ENCODE peak calls at places on chromosomes 3 and 15, in five cellular contexts. H is HCT116; T is stimulated activated CD8-positive, alpha-beta memory T cell treated with anti-CD3 and anti-CD28 coated beads, Interleukin-15, amount 100 ng/mL, for 1 hour; C is GM06990; V is SW480. M is an unnamed sample.

GRCh38 chr15:92634641-92635272 is 20.8 kb downstream of the FAM174B start:
- DNase-seq in T (no peak), H (no peak), C (no peak), V (no peak), M (no peak)

GRCh38 chr3:127816783-127817182 is 5.5 kb downstream of the MGLL start:
- DNase-seq in C (no peak), H (no peak), V (no peak), T (no peak), M (no peak)

GRCh38 chr3:117893638-117894037 is 1141.0 kb downstream of the IGSF11 start:
- DNase-seq in H (no peak), C (no peak), T (no peak), V (peak; percentile 1), M (no peak)

GRCh38 chr3:123390865-123391613 is 57.9 kb downstream of the ADCY5 start:
- DNase-seq in C (no peak), H (no peak), T (no peak), V (no peak), M (no peak)

GRCh38 chr15:70765504-70766281 is 2.3 kb upstream of the UACA start:
- DNase-seq in H (no peak), V (no peak), T (no peak), C (no peak), M (no peak)

GRCh38 chr3:36221975-36222374 is 158.3 kb upstream of the STAC start:
- DNase-seq in C (no peak), T (no peak), H (no peak), V (no peak), M (no peak)

GRCh38 chr15:42672444-42672843 is 64.5 kb downstream of the CDAN1 start:
- DNase-seq in T (no peak), V (no peak), H (no peak), C (no peak), M (no peak)

GRCh38 chr15:37046876-37047614 is 53.3 kb downstream of the MEIS2 start:
- DNase-seq in T (no peak), C (no peak), H (no peak), V (no peak), M (no peak)

GRCh38 chr3:192896208-192896607 is 21.4 kb downstream of the MB21D2 start:
- DNase-seq in C (no peak), T (no peak), H (no peak), V (peak; percentile 61), M (no peak)

GRCh38 chr3:99330924-99331532 is 307.4 kb upstream of the COL8A1 start:
- DNase-seq in V (no peak), C (no peak), T (no peak), H (no peak), M (no peak)

GRCh38 chr3:80000022-80000421 is 232.2 kb upstream of the ROBO1 start:
- DNase-seq in T (no peak), V (no peak), H (no peak), C (no peak), M (no peak)

GRCh38 chr3:133827684-133828083 is 22.1 kb downstream of the SRPRB start:
- DNase-seq in T (no peak), C (no peak), H (no peak), V (no peak), M (no peak)

GRCh38 chr3:109900774-109901173 is 563.4 kb upstream of the DPPA4 start:
- DNase-seq in C (no peak), H (no peak), V (no peak), T (no peak), M (no peak)

GRCh38 chr15:31341501-31342195 is 15.0 kb downstream of the KLF13 start:
- DNase-seq in V (no peak), H (no peak), T (no peak), C (no peak), M (no peak)

GRCh38 chr15:97875513-97876285 is 84.8 kb upstream of the ARRDC4 start:
- DNase-seq in C (no peak), H (peak; percentile 34), T (no peak), V (no peak), M (no peak)

GRCh38 chr3:119731545-119732343 is 28.9 kb downstream of the CFAP91 start:
- DNase-seq in V (peak; percentile 3), H (no peak), T (no peak), C (no peak), M (no peak)

GRCh38 chr3:83632526-83632925 is 1326.3 kb upstream of the CADM2 start:
- DNase-seq in C (no peak), H (no peak), T (no peak), V (no peak), M (no peak)

GRCh38 chr15:64596701-64597468 is 136.5 kb downstream of the ZNF609 start:
- DNase-seq in H (no peak), T (no peak), C (peak; percentile 24), V (peak; percentile 29), M (no peak)

GRCh38 chr3:48301814-48302194 is 31.7 kb downstream of the SPINK8 start:
- DNase-seq in H (peak; percentile 16), C (no peak), V (peak; percentile 74), T (no peak), M (no peak)

GRCh38 chr3:3316523-3316922 is 137.0 kb upstream of the CRBN start:
- DNase-seq in T (no peak), C (no peak), H (no peak), V (no peak), M (no peak)

GRCh38 chr3:155805204-155805801 is 775 bp downstream of the C3orf33 start:
- DNase-seq in C (no peak), H (peak; percentile 12), T (peak; percentile 10), V (no peak), M (no peak)

GRCh38 chr15:89767411-89767915 is 8.7 kb upstream of the MESP2 start:
- DNase-seq in C (no peak), H (no peak), T (no peak), V (no peak), M (no peak)

GRCh38 chr15:90266061-90266431 is 574 bp downstream of the NGRN start:
- DNase-seq in H (peak; percentile 16), C (no peak), V (no peak), T (no peak), M (no peak)

GRCh38 chr3:46406786-46407611 is at the start of the genes CCR5AS and CCRL2:
- DNase-seq in T (peak; percentile 4), C (peak; percentile 44), H (no peak), V (peak; percentile 36), M (no peak)

M was measured in keratinocyte.